ENCODE peak calls at places on chromosomes 7 and 10, in seven cellular contexts. Q, H, N, F, V, E and J are unnamed samples.

GRCh38 chr10:106182542-106182941 is 982.0 kb downstream of the SORCS1 start:
- DNase-seq in Q (no peak), H (no peak), N (no peak), F (no peak), V (no peak), E (no peak), J (no peak)

GRCh38 chr7:78345979-78346378 is 547.4 kb downstream of the PHTF2 start:
- DNase-seq in Q (no peak), H (no peak), N (no peak), F (no peak), V (no peak), E (no peak), J (no peak)

GRCh38 chr7:47386273-47386820 is 195.6 kb downstream of the TNS3 start:
- DNase-seq in Q (no peak), H (no peak), N (no peak), F (no peak), V (no peak), E (no peak), J (no peak)

GRCh38 chr10:119543814-119544642 is 1.5 kb upstream of the RGS10 start:
- DNase-seq in Q (no peak), H (no peak), N (peak), F (no peak), V (no peak), E (no peak), J (no peak)

GRCh38 chr7:20870977-20871376 is 84.3 kb upstream of the SP8 start:
- DNase-seq in Q (no peak), H (no peak), N (no peak), F (no peak), V (no peak), E (no peak), J (no peak)

GRCh38 chr7:79308176-79308575 is 145.3 kb downstream of the MAGI2 start:
- DNase-seq in Q (no peak), H (no peak), N (no peak), F (no peak), V (no peak), E (no peak), J (no peak)

GRCh38 chr10:72020914-72021754 is 56.9 kb downstream of the CHST3 start:
- DNase-seq in Q (no peak), H (no peak), N (no peak), F (no peak), V (no peak), E (no peak), J (no peak)

GRCh38 chr10:8057636-8058273 is 3.3 kb downstream of the GATA3 start:
- DNase-seq in Q (no peak), H (no peak), N (no peak), F (no peak), V (peak), E (no peak), J (no peak)

GRCh38 chr10:94361161-94361794 is 1.5 kb downstream of the NOC3L start:
- DNase-seq in Q (no peak), H (no peak), N (no peak), F (no peak), V (no peak), E (no peak), J (no peak)